ENCODE peak calls at places on chromosomes 11 and 22, in five cellular contexts. L, A, T, E and Z are unnamed samples.

GRCh38 chr11:10638285-10638684 is 55.3 kb downstream of the IRAG1 start:
- DNase-seq in L (peak), T (no peak), A (no peak), E (no peak), Z (no peak)

GRCh38 chr22:46775364-46775758 is 12.9 kb downstream of the TBC1D22A start:
- DNase-seq in E (no peak), A (no peak), T (no peak), L (no peak), Z (no peak)

GRCh38 chr11:104772806-104773241 is 125.4 kb downstream of the CASP12 start:
- DNase-seq in T (peak), E (peak), A (no peak), L (no peak), Z (no peak)

GRCh38 chr11:84865791-84866535 is 761.2 kb downstream of the DLG2 start:
- DNase-seq in T (no peak), A (no peak), E (no peak), L (peak), Z (no peak)

GRCh38 chr11:47215366-47215925 is 672 bp downstream of the DDB2 start:
- DNase-seq in E (no peak), T (no peak), L (peak), A (no peak), Z (no peak)

GRCh38 chr22:38131399-38131798 is 20.9 kb upstream of the BAIAP2L2 start:
- DNase-seq in E (no peak), A (no peak), L (no peak), T (no peak), Z (no peak)

GRCh38 chr22:44111562-44112155 is 69.1 kb upstream of the PARVG start:
- DNase-seq in A (no peak), T (no peak), E (no peak), L (no peak), Z (no peak)

GRCh38 chr11:82176365-82176764 is 557.3 kb downstream of the FAM181B start:
- DNase-seq in E (no peak), T (no peak), L (peak), A (no peak), Z (no peak)

GRCh38 chr11:134398079-134398444 is 14.0 kb downstream of the B3GAT1 start:
- DNase-seq in T (no peak), A (no peak), L (no peak), E (no peak), Z (no peak)

GRCh38 chr22:28015676-28016601 is 96.9 kb upstream of the PITPNB start:
- DNase-seq in A (no peak), E (no peak), T (peak), L (no peak), Z (no peak)

GRCh38 chr11:108916935-108917334 is 252.1 kb downstream of the DDX10 start:
- DNase-seq in T (no peak), A (no peak), E (no peak), L (no peak), Z (no peak)

GRCh38 chr11:17851697-17852096 is 117.1 kb downstream of the KCNC1 start:
- DNase-seq in A (no peak), T (no peak), E (no peak), L (no peak), Z (no peak)

GRCh38 chr11:92296138-92296515 is 71.5 kb downstream of the FAT3 start:
- DNase-seq in T (peak), L (no peak), E (peak), A (no peak), Z (no peak)

GRCh38 chr11:41320233-41320993 is 139.0 kb downstream of the LRRC4C start:
- DNase-seq in E (no peak), T (no peak), A (no peak), L (no peak), Z (no peak)

DNA sequence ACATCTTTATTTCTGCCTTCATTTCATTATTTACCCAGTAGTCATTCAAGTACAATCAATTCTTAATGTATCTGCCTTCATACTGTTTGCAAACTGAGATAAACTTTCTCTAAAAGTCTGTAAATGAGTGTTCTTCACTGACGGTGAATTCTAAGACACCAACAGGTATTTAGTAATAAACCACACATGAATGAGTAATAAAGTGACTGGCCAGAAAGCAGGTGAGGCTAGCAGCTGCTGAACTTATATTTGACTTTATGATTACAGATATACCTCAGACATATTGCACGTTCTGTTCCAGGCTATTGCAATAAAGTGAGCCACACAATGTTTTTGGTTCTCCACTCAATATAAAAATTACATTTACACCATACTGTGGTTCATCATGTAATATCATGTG is 1894.0 kb upstream of the RAG2 start:
- DNase-seq in T (no peak), A (no peak), E (no peak), L (no peak), Z (no peak)
- H3K27ac ChIP-seq in T (no peak), A (no peak), E (no peak), L (no peak), Z (no peak)

GRCh38 chr11:114916406-114916805 is 238.1 kb downstream of the NXPE2 start:
- DNase-seq in L (no peak), A (no peak), E (no peak), T (no peak), Z (no peak)
- H2AK5ac ChIP-seq in L (no peak), A (no peak), E (no peak), T (no peak), Z (no peak)

GRCh38 chr11:130871616-130872015 is 44.7 kb downstream of the SNX19 start:
- DNase-seq in T (no peak), E (no peak), A (no peak), L (no peak), Z (no peak)
- H3K27ac ChIP-seq in T (no peak), E (no peak), A (no peak), L (no peak), Z (no peak)

GRCh38 chr11:118908264-118908663 is 17.5 kb downstream of the BCL9L start:
- DNase-seq in L (no peak), E (no peak), A (no peak), T (no peak), Z (no peak)
- H2AK5ac ChIP-seq in L (no peak), E (peak), A (peak), T (peak), Z (no peak)

GRCh38 chr22:40033586-40034380 is 39.0 kb downstream of the FAM83F start:
- DNase-seq in A (no peak), T (no peak), E (no peak), L (no peak), Z (no peak)

GRCh38 chr22:40030757-40031092 is 36.0 kb downstream of the FAM83F start:
- DNase-seq in A (no peak), L (peak), T (no peak), E (no peak), Z (peak)

GRCh38 chr22:40029189-40029890 is 34.6 kb downstream of the FAM83F start:
- DNase-seq in E (no peak), T (no peak), L (no peak), A (no peak), Z (no peak)

GRCh38 chr22:40030026-40030756 is 35.4 kb downstream of the FAM83F start:
- DNase-seq in T (no peak), A (no peak), L (no peak), E (no peak), Z (no peak)

GRCh38 chr22:40031766-40032470 is 37.2 kb downstream of the FAM83F start:
- DNase-seq in L (no peak), E (no peak), T (no peak), A (no peak), Z (no peak)
- H3K27ac ChIP-seq in L (no peak), E (no peak), T (no peak), A (no peak), Z (no peak)

GRCh38 chr11:100753144-100753543 is 66.1 kb downstream of the ARHGAP42 start:
- DNase-seq in L (peak), T (no peak), E (no peak), A (no peak), Z (peak)
- H2AK5ac ChIP-seq in L (peak), T (no peak), E (no peak), A (no peak), Z (no peak)

GRCh38 chr11:69321877-69322350 is 28.0 kb downstream of the MYEOV start:
- DNase-seq in A (no peak), L (no peak), E (peak), T (peak), Z (no peak)
- H3K27ac ChIP-seq in A (no peak), L (no peak), E (peak), T (peak), Z (no peak)

GRCh38 chr11:71566081-71566620 is 788 bp downstream of the KRTAP5-10 start:
- DNase-seq in A (no peak), L (no peak), E (no peak), T (no peak), Z (no peak)
- H2AK5ac ChIP-seq in A (no peak), L (no peak), E (no peak), T (no peak), Z (no peak)

DNA sequence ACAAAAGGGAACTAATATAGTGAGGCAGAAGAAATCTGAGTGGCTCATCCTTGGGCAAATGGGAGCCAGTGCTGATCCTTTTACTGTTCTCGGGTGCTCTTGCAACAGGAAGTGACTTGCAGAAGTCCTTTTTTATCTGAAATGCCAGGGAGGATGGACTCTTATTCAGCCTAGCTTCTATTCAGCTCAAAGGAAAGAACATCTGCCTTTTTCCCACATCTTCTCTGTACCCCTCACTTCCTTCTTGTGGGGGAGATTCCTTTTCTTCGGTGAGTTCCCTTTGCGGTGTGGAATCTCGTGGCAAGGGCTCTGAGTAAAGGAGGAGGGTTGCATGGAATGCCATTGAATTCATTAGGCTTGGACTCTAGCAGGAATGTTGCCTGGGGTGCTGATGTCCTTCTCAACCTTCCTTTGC is 76.2 kb downstream of the ZBTB16 start:
- DNase-seq in L (peak), T (peak), A (no peak), E (no peak), Z (peak)
- H3K27ac ChIP-seq in L (peak), T (no peak), A (peak), E (no peak), Z (no peak)